ENCODE peak calls at places on chromosomes 6 and 20, in four cellular contexts. V is H9, O is H1, E is mesendoderm. U is an unnamed sample.

GRCh38 chr6:2507016-2507415 is 243.7 kb downstream of the MYLK4 start:
- DNase-seq in V (no peak), O (no peak), E (no peak), U (no peak)

GRCh38 chr6:42142118-42142835 is at the start of gene C6orf132:
- DNase-seq in V (peak; percentile 82), O (peak; percentile 86), E (peak; percentile 74), U (no peak)

GRCh38 chr6:42271834-42272805 is 54.5 kb upstream of the MRPS10 start:
- DNase-seq in V (no peak), O (no peak), E (no peak), U (peak; percentile 55)

GRCh38 chr6:12138377-12138776 is 126.3 kb downstream of the HIVEP1 start:
- DNase-seq in V (no peak), O (no peak), E (no peak), U (no peak)

GRCh38 chr6:166112580-166112979 is 55.1 kb downstream of the TBXT start:
- DNase-seq in V (no peak), O (no peak), E (no peak), U (peak; percentile 53)

GRCh38 chr20:25055711-25056492 is 2.0 kb downstream of the ACSS1 start:
- DNase-seq in V (no peak), O (no peak), E (no peak), U (peak; percentile 4)

GRCh38 chr6:133606833-133607232 is 282.1 kb upstream of the TCF21 start:
- DNase-seq in V (no peak), O (no peak), E (no peak), U (no peak)

GRCh38 chr6:51866867-51867266 is 220.5 kb downstream of the PKHD1 start:
- DNase-seq in V (no peak), O (no peak), E (no peak), U (no peak)

GRCh38 chr6:82056567-82056966 is 191.0 kb downstream of the IBTK start:
- DNase-seq in V (no peak), O (no peak), E (peak; percentile 22), U (no peak)

GRCh38 chr20:51404297-51405060 is 138.0 kb downstream of the NFATC2 start:
- DNase-seq in V (peak; percentile 29), O (no peak), E (no peak), U (no peak)

GRCh38 chr20:35232575-35232974 is 6.1 kb downstream of the MMP24 start:
- DNase-seq in V (no peak), O (no peak), E (no peak), U (peak; percentile 75)

GRCh38 chr20:51447097-51447764 is 95.3 kb downstream of the NFATC2 start:
- DNase-seq in V (no peak), O (no peak), E (peak; percentile 86), U (peak; percentile 98)

GRCh38 chr6:127869772-127870404 is 31.0 kb downstream of the THEMIS start:
- DNase-seq in V (no peak), O (no peak), E (peak; percentile 17), U (no peak)

GRCh38 chr20:25281541-25281991 is 33.7 kb downstream of the PYGB start:
- DNase-seq in V (no peak), O (no peak), E (no peak), U (no peak)

GRCh38 chr20:46808565-46808964 is 86.1 kb upstream of the EYA2 start:
- DNase-seq in V (no peak), O (no peak), E (no peak), U (no peak)

GRCh38 chr6:84411060-84411629 is 183.7 kb upstream of the CEP162 start:
- DNase-seq in V (no peak), O (no peak), E (peak; percentile 54), U (peak; percentile 29)

GRCh38 chr20:47246061-47246460 is 110.4 kb downstream of the ZMYND8 start:
- DNase-seq in V (no peak), O (no peak), E (no peak), U (no peak)

GRCh38 chr20:46681032-46681854 is 8.0 kb downstream of the TP53RK start:
- DNase-seq in V (peak; percentile 75), O (peak; percentile 92), E (peak; percentile 82), U (peak; percentile 44)

GRCh38 chr20:54254596-54254995 is 46.7 kb downstream of the PFDN4 start:
- DNase-seq in V (no peak), O (no peak), E (no peak), U (peak; percentile 19)

GRCh38 chr20:63315982-63316491 is 23.1 kb downstream of the COL20A1 start:
- DNase-seq in V (no peak), O (no peak), E (no peak), U (no peak)

GRCh38 chr20:40727960-40728359 is 38.9 kb upstream of the MAFB start:
- DNase-seq in V (no peak), O (no peak), E (no peak), U (no peak)

GRCh38 chr20:40724566-40724965 is 35.5 kb upstream of the MAFB start:
- DNase-seq in V (peak; percentile 36), O (no peak), E (no peak), U (no peak)

GRCh38 chr20:40728470-40728869 is 39.4 kb upstream of the MAFB start:
- DNase-seq in V (no peak), O (no peak), E (no peak), U (no peak)

DNA sequence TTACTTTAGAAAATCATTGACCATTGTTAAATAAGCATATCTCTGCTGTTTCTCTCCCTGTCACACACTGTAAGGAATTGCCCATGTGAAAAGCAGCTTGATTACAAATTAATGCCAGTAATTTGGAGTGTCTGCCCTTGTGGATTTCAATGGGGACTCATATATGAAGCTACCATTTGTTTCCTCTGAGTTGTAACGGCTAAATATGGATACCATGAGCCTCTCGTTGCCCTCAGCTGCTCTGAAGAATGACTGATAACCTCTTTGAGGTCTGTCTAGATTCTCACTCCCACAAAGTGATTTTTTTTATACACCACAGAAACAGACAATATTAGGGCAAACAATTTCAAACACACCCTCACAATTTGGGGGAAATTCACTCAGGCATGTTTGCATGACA is 40.0 kb upstream of the MAFB start:
- DNase-seq in V (no peak), O (no peak), E (no peak), U (no peak)
- H3K56ac ChIP-seq in V (no peak overlapping the region), O (no peak overlapping the region), E (no peak overlapping the region), U (no peak overlapping the region)

GRCh38 chr6:170224694-170225660 is 65.9 kb downstream of the DLL1 start:
- DNase-seq in V (no peak), O (peak; percentile 44), E (peak; percentile 49), U (peak; percentile 44)
- H4K5ac ChIP-seq in V (no peak overlapping the region), O (no peak overlapping the region), E (no peak overlapping the region), U (no peak overlapping the region)

GRCh38 chr6:117495425-117495824 is 13.0 kb downstream of the DCBLD1 start:
- DNase-seq in V (no peak), O (no peak), E (no peak), U (no peak)

GRCh38 chr6:117495873-117496272 is 13.4 kb downstream of the DCBLD1 start:
- DNase-seq in V (no peak), O (no peak), E (no peak), U (peak; percentile 52)

GRCh38 chr6:117497237-117497636 is 14.8 kb downstream of the DCBLD1 start:
- DNase-seq in V (no peak), O (no peak), E (no peak), U (no peak)

GRCh38 chr6:117498159-117498558 is 15.7 kb downstream of the DCBLD1 start:
- DNase-seq in V (no peak), O (no peak), E (no peak), U (peak; percentile 87)

DNA sequence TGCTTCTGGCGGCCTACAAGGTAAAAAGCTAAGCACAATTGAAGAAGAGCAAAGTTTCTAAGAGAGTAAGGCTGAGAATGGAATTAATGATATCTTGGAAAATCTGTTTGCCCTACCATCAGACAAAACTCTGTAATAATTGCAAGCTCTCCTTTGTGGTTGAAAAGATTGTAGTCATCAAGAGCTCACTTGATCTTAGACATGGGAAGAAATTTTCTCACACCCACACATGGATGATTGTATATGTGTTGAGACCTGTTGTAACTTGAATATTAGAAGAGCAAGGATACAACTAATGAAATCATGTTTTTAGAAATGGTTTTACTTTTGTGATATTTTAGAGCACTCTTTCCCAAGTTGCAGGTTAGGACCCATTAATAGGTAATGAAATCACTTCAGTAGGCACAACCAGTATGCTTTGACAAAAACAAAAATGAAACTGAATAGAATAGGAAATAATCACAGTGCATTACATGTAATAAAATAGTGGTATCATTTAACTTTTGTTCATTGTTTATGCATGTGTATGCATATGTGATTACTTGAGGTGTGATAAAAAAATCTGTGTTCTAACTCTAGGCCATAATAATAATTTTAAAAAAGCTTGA is 14.0 kb downstream of the DCBLD1 start:
- DNase-seq in V (no peak), O (no peak), E (no peak), U (peak; percentile 90)
- H3K4me2 ChIP-seq in V (no peak overlapping the region), O (no peak overlapping the region), E (no peak overlapping the region), U (peak overlapping the region; percentile 95)

GRCh38 chr20:19347943-19348456 is 135.6 kb downstream of the SLC24A3 start:
- DNase-seq in V (no peak), O (no peak), E (no peak), U (no peak)
- H3K56ac ChIP-seq in V (no peak overlapping the region), O (no peak overlapping the region), E (no peak overlapping the region), U (no peak overlapping the region)

DNA sequence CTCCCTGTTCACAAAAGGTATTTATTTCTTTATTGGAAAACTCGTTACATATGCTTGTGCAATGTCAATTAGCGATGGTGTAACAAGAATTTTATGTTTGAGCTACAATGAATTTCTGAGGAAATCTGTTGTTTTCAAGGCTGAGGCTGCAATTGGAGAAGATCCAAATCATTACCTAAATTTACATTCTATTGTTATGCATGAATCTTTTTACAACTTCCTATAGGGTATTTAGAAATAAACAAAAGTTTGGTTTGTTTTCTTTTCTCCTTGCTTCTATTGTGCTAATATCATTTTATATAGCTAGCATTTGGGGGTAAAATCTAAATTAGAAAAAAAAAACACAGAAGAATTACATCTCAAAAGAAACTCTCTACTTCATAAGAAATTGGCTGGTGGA is 34.7 kb upstream of the NKAIN2 start:
- DNase-seq in V (no peak), O (no peak), E (no peak), U (no peak)
- H4K5ac ChIP-seq in V (no peak overlapping the region), O (peak overlapping the region; percentile 86), E (no peak overlapping the region), U (no peak overlapping the region)

U was measured in IMR-90.